ENCODE peak calls at places on chromosomes 4 and X, in nine cellular contexts. L is CD8-positive, alpha-beta memory T cell; C is AG08395; K is hepatic stellate cell; Y is K562; I is SW480; J is nephron progenitor cell; R is islet precursor cell; H is aorta. F is an unnamed sample.

GRCh38 chr4:48654015-48654664 is 125.9 kb downstream of the FRYL start:
- DNase-seq in L (no peak), C (no peak), K (no peak), Y (no peak), I (no peak), J (no peak), R (no peak), H (no peak), F (no peak)

GRCh38 chr4:188455353-188455752 is 316.1 kb downstream of the TRIML1 start:
- DNase-seq in L (no peak), C (no peak), K (no peak), Y (no peak), I (no peak), J (no peak), R (no peak), H (no peak), F (no peak)

GRCh38 chrX:80266979-80267378 is 153.3 kb upstream of the TENT5D start:
- DNase-seq in L (no peak), C (no peak), K (no peak), Y (no peak), I (no peak), J (no peak), R (no peak), H (no peak), F (no peak)

GRCh38 chr4:94329933-94330332 is 12.7 kb downstream of the HPGDS start:
- DNase-seq in L (no peak), C (no peak), K (no peak), Y (no peak), I (no peak), J (no peak), R (no peak), H (no peak), F (no peak)

GRCh38 chr4:184746532-184746870 is 12.6 kb upstream of the CENPU start:
- DNase-seq in L (no peak), C (peak), K (peak), Y (no peak), I (no peak), J (no peak), R (peak), H (no peak), F (no peak)

GRCh38 chr4:157115613-157116340 is 39.8 kb downstream of the GLRB start:
- DNase-seq in L (no peak), C (peak), K (peak), Y (no peak), I (peak), J (no peak), R (no peak), H (no peak), F (peak)

GRCh38 chr4:38949416-38950051 is 81.9 kb downstream of the FAM114A1 start:
- DNase-seq in L (peak), C (peak), K (no peak), Y (no peak), I (no peak), J (no peak), R (peak), H (no peak), F (no peak)

GRCh38 chr4:10295326-10295725 is 161.9 kb downstream of the ZNF518B start:
- DNase-seq in L (no peak), C (no peak), K (no peak), Y (no peak), I (no peak), J (no peak), R (no peak), H (no peak), F (no peak)

GRCh38 chr4:54588404-54588803 is 69.4 kb upstream of the KIT start:
- DNase-seq in L (no peak), C (no peak), K (no peak), Y (peak), I (no peak), J (no peak), R (no peak), H (no peak), F (no peak)

GRCh38 chr4:72451349-72451748 is 117.7 kb downstream of the ADAMTS3 start:
- DNase-seq in L (no peak), C (no peak), K (no peak), Y (no peak), I (no peak), J (no peak), R (no peak), H (no peak), F (no peak)

F was measured in HS-27A.